ENCODE peak calls at places on chromosomes 16 and 17, in ten cellular contexts. L, F, Q, U, W, P, R, Y, N and C are unnamed samples.
A peak's percentile ranks its signal among the peaks of the same experiment; 100 is the strongest.

GRCh38 chr17:32903774-32904673 is 23.9 kb upstream of the TMEM98 start:
- DNase-seq in L (no peak), F (no peak), Q (no peak), U (no peak), W (no peak), P (no peak), R (no peak), Y (no peak), N (no peak), C (no peak)

GRCh38 chr17:78563189-78564145 is 13.7 kb downstream of the DNAH17 start:
- DNase-seq in L (peak; percentile 82), F (no peak), Q (no peak), U (no peak), W (no peak), P (no peak), R (no peak), Y (peak; percentile 22), N (peak; percentile 47), C (no peak)

GRCh38 chr16:86975445-86975844 is 341.7 kb downstream of the C16orf95 start:
- DNase-seq in L (no peak), F (no peak), Q (peak; percentile 56), U (peak; percentile 81), W (peak; percentile 93), P (peak; percentile 95), R (peak; percentile 32), Y (peak; percentile 94), N (no peak), C (peak; percentile 87)

GRCh38 chr17:59105852-59106462 is 723 bp downstream of the TRIM37 start:
- DNase-seq in L (peak; percentile 54), F (no peak), Q (no peak), U (peak; percentile 37), W (peak; percentile 42), P (peak; percentile 41), R (peak; percentile 61), Y (peak; percentile 56), N (peak; percentile 69), C (peak; percentile 26)

GRCh38 chr17:72920513-72920912 is 172.0 kb downstream of the SLC39A11 start:
- DNase-seq in L (no peak), F (no peak), Q (no peak), U (no peak), W (no peak), P (no peak), R (no peak), Y (no peak), N (no peak), C (no peak)

GRCh38 chr16:87694441-87695125 is 71.2 kb downstream of the KLHDC4 start:
- DNase-seq in L (no peak), F (no peak), Q (no peak), U (no peak), W (no peak), P (no peak), R (no peak), Y (no peak), N (no peak), C (no peak)

GRCh38 chr17:7654832-7655540 is 4.3 kb downstream of the ATP1B2 start:
- DNase-seq in L (no peak), F (no peak), Q (no peak), U (peak; percentile 31), W (peak; percentile 22), P (peak; percentile 44), R (no peak), Y (peak; percentile 52), N (no peak), C (no peak)

GRCh38 chr17:47872019-47872650 is 21.2 kb upstream of the SP6 start:
- DNase-seq in L (no peak), F (no peak), Q (peak; percentile 72), U (no peak), W (no peak), P (no peak), R (no peak), Y (no peak), N (no peak), C (no peak)

GRCh38 chr16:67661101-67661661 is 421 bp downstream of the PARD6A start:
- DNase-seq in L (no peak), F (no peak), Q (peak; percentile 90), U (peak; percentile 25), W (peak; percentile 31), P (peak; percentile 52), R (peak; percentile 40), Y (no peak), N (peak; percentile 52), C (peak; percentile 57)

DNA sequence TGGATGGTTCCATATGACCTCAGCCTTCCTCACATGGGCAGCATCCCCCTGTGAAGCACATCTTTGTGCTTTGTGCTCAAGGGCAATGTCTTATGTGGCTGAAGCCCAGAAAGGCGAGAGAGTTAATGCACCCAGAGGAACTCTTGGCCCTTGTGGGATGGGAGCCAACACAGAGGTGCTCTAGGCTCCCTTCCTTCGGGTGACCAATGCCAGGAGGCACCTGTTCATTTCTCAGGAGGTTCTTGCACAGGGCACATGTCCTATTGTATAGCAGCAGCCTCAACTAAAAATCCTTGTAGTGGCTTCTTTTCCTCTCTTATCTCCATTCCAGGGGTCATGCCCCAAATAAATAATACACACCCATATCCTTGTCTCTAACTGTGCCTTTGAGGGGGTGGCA is 83.7 kb upstream of the DNAH9 start:
- DNase-seq in L (no peak), F (no peak), Q (no peak), U (no peak), W (no peak), P (no peak), R (no peak), Y (no peak), N (no peak), C (no peak)
- H3K4me3 ChIP-seq in L (no peak overlapping the region), F (no peak overlapping the region), Q (no peak overlapping the region), U (no peak overlapping the region), W (no peak overlapping the region), P (no peak overlapping the region), R (no peak overlapping the region), Y (no peak overlapping the region), N (no peak overlapping the region), C (no peak overlapping the region)

DNA sequence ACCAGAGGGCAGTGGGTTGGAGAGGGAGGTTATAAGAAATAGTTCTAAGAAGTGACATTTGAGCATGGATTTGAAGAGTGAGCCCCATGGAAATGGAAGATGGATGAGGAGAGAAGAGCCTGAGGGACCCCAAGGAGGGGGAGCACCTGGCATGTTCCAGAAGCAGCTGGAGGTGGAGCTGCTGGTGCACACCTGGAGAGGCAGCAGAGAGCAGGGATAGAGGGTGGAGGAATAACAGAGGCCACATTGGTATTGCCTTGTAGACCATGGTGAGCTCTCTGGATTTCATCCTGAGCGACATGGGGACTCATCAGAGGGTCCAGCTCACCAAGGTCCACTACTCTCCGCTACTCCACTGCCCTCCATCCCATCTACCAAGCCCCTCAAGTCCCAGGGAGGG is 22.3 kb upstream of the KDM8 start:
- DNase-seq in L (no peak), F (no peak), Q (no peak), U (no peak), W (no peak), P (no peak), R (no peak), Y (no peak), N (no peak), C (no peak)
- TF ChIP-seq CTCF in L (no peak), F (peak; percentile 41), Q (no peak), U (peak; percentile 30), W (no peak), P (no peak), R (peak; percentile 18), Y (no peak), N (no peak), C (no peak)

DNA sequence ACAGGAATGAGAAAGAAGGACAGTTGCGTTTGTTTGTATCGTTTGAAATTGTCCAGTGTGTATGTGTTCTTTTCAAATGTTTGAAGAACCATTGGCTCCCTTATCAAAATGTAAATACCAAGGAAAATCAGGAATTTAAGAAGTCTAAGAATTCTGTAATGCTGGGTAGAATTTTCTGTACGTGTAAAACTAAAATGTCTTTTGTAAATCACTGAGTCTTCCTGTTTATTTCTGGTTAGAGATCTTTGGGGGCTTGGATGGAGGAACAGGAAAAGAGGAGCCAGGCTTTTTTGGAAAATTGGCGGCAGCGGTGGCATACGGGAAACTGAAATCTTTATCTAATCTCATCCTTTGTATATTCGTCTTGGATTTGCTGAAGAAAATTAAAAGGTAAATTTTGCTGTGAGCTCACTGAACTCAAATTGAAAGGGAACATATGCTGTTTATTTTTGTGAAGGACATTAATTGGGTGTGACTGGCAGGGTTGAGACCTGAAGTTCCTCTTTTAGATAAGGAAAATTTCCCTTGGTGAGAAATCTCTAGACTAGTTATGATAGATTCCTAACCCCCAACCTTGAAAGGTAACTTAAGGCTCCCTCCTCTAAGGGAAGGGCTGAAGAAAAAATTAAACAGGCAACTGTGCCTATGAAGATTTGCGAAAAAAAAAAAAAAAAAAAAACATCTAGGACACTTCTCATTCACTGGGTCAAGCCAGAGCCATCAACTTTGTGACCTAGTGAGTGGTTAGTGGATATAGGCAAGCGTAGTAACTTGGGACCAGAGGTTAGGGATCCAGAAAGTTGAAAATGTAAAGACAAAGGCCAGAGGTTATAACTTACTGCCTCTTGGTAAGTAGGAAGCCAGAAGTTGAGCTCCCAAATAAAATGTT is 10.8 kb downstream of the TAT start:
- DNase-seq in L (no peak), F (peak; percentile 37), Q (no peak), U (no peak), W (no peak), P (no peak), R (no peak), Y (no peak), N (no peak), C (no peak)
- H3K4me3 ChIP-seq in L (no peak overlapping the region), F (peak overlapping the region; percentile 76), Q (peak overlapping the region; percentile 64), U (no peak overlapping the region), W (no peak overlapping the region), P (peak overlapping the region; percentile 48), R (peak overlapping the region; percentile 66), Y (no peak overlapping the region), N (no peak overlapping the region), C (peak overlapping the region; percentile 58)

DNA sequence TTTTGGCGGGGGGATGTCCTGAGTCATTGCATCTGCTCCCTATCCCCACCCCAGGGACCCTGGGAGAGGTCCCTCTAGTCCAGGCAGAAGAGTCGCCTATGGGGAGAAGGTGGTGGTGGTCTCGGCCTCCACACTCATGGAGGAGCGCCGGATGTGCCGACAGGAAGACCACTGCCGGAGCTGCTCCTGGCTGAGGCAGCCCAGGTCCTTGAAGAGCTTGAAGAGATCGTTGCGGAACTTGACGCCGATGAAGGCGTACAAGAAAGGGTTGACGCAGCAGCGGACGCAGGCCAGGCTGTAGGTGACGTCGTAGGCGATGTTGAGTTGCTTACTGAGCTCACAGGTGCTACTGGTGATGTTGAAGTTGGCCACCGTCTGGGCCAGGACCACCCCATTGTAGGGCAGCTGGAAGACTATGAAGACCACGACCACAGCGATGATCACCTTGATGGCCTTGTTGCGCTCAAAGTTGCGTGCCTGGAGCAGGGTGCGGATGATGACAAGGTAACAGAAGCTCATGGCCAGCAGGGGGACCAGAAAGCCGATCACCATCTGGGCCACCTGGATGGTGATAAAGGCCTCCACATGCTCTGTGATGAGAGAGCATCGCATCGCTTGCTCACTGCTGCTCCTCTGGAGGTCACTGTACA is 10.5 kb downstream of the CCR7 start:
- DNase-seq in L (no peak), F (no peak), Q (no peak), U (no peak), W (no peak), P (no peak), R (no peak), Y (no peak), N (peak; percentile 10), C (no peak)
- TF ChIP-seq CTCF in L (no peak), F (peak; percentile 4), Q (no peak), U (peak; percentile 23), W (no peak), P (no peak), R (no peak), Y (no peak), N (no peak), C (no peak)

GRCh38 chr17:74690409-74690825 is 22.3 kb downstream of the CD300LF start:
- DNase-seq in L (no peak), F (no peak), Q (no peak), U (no peak), W (no peak), P (no peak), R (no peak), Y (no peak), N (peak; percentile 53), C (no peak)
- H3K4me3 ChIP-seq in L (no peak overlapping the region), F (no peak overlapping the region), Q (no peak overlapping the region), U (no peak overlapping the region), W (no peak overlapping the region), P (no peak overlapping the region), R (no peak overlapping the region), Y (no peak overlapping the region), N (no peak overlapping the region), C (no peak overlapping the region)